ENCODE peak calls at places on chromosomes 7 and 10, in seven cellular contexts. O is IMR-90, I is mesenchymal stem cell, S is neuronal stem cell, A is mesendoderm, Y is H1, M is trophoblast cell. B is an unnamed sample.

GRCh38 chr10:25059990-25060389 is 43.6 kb downstream of the THNSL1 start:
- DNase-seq in O (peak), I (peak), S (no peak), A (peak), Y (no peak), M (peak), B (no peak)

GRCh38 chr10:34723746-34724145 is 91.3 kb downstream of the PARD3 start:
- DNase-seq in O (peak), I (peak), S (no peak), A (peak), Y (peak), M (no peak), B (no peak)

GRCh38 chr10:97714401-97715258 is 1.1 kb downstream of the MARVELD1 start:
- DNase-seq in O (peak), I (peak), S (no peak), A (peak), Y (peak), M (peak), B (peak)

GRCh38 chr10:3857318-3857717 is 72.3 kb upstream of the KLF6 start:
- DNase-seq in O (no peak), I (no peak), S (no peak), A (no peak), Y (no peak), M (no peak), B (no peak)

GRCh38 chr10:84291389-84291788 is 37.0 kb upstream of the CCSER2 start:
- DNase-seq in O (peak), I (peak), S (peak), A (peak), Y (no peak), M (no peak), B (peak)

GRCh38 chr10:103284170-103284569 is 7.2 kb downstream of the INA start:
- DNase-seq in O (no peak), I (peak), S (no peak), A (no peak), Y (no peak), M (peak), B (no peak)

GRCh38 chr7:32104766-32105165 is 34.6 kb upstream of the PDE1C start:
- DNase-seq in O (no peak), I (no peak), S (no peak), A (no peak), Y (no peak), M (no peak), B (no peak)

GRCh38 chr7:36594445-36594844 is 129.8 kb downstream of the AOAH start:
- DNase-seq in O (no peak), I (no peak), S (no peak), A (no peak), Y (no peak), M (no peak), B (no peak)

GRCh38 chr7:95191793-95192192 is 132.5 kb downstream of the PON1 start:
- DNase-seq in O (no peak), I (no peak), S (no peak), A (no peak), Y (no peak), M (no peak), B (no peak)

GRCh38 chr7:13879994-13880686 is 109.3 kb downstream of the ETV1 start:
- DNase-seq in O (peak), I (no peak), S (no peak), A (peak), Y (no peak), M (no peak), B (no peak)

GRCh38 chr10:88991161-88991899 is 732 bp downstream of the FAS start:
- DNase-seq in O (peak), I (peak), S (peak), A (peak), Y (peak), M (peak), B (peak)

GRCh38 chr10:35447693-35448407 is 111.5 kb downstream of the CCNY start:
- DNase-seq in O (peak), I (peak), S (no peak), A (peak), Y (no peak), M (peak), B (peak)

GRCh38 chr10:48551796-48552591 is 52.9 kb downstream of the ARHGAP22 start:
- DNase-seq in O (peak), I (peak), S (peak), A (peak), Y (peak), M (peak), B (peak)

GRCh38 chr10:30882281-30882680 is 149.4 kb downstream of the ZNF438 start:
- DNase-seq in O (peak), I (no peak), S (no peak), A (no peak), Y (no peak), M (no peak), B (no peak)

GRCh38 chr7:107152011-107152410 is 16.8 kb upstream of the HBP1 start:
- DNase-seq in O (peak), I (peak), S (no peak), A (no peak), Y (no peak), M (no peak), B (no peak)

GRCh38 chr7:26155531-26156375 is 3.8 kb downstream of the NFE2L3 start:
- DNase-seq in O (peak), I (peak), S (no peak), A (peak), Y (no peak), M (no peak), B (peak)

GRCh38 chr7:118311121-118311803 is 86.8 kb downstream of the ANKRD7 start:
- DNase-seq in O (no peak), I (peak), S (no peak), A (no peak), Y (no peak), M (no peak), B (no peak)

GRCh38 chr7:52831321-52831720 is 204.1 kb upstream of the POM121L12 start:
- DNase-seq in O (no peak), I (no peak), S (no peak), A (no peak), Y (no peak), M (no peak), B (no peak)

GRCh38 chr10:36236931-36237330 is 594.8 kb upstream of the FZD8 start:
- DNase-seq in O (no peak), I (no peak), S (no peak), A (no peak), Y (no peak), M (no peak), B (no peak)

GRCh38 chr7:38463277-38464224 is 167.6 kb downstream of the AMPH start:
- DNase-seq in O (peak), I (peak), S (no peak), A (no peak), Y (no peak), M (no peak), B (no peak)

GRCh38 chr10:59718246-59718645 is 8.6 kb upstream of the SLC16A9 start:
- DNase-seq in O (no peak), I (no peak), S (no peak), A (no peak), Y (no peak), M (no peak), B (no peak)

GRCh38 chr10:122894261-122894944 is 15.0 kb upstream of the FAM24B start:
- DNase-seq in O (no peak), I (no peak), S (no peak), A (no peak), Y (no peak), M (no peak), B (no peak)

GRCh38 chr10:94358480-94358879 is 4.3 kb downstream of the NOC3L start:
- DNase-seq in O (peak), I (peak), S (no peak), A (peak), Y (no peak), M (no peak), B (no peak)

GRCh38 chr10:88271736-88272135 is 311.4 kb downstream of the RNLS start:
- DNase-seq in O (peak), I (peak), S (no peak), A (no peak), Y (no peak), M (peak), B (no peak)

GRCh38 chr7:112341464-112341863 is 108.8 kb upstream of the IFRD1 start:
- DNase-seq in O (no peak), I (no peak), S (no peak), A (no peak), Y (no peak), M (no peak), B (no peak)
- H2BK5ac ChIP-seq in O (no peak), I (no peak), S (no peak), A (no peak), Y (no peak), M (no peak), B (no peak)

DNA sequence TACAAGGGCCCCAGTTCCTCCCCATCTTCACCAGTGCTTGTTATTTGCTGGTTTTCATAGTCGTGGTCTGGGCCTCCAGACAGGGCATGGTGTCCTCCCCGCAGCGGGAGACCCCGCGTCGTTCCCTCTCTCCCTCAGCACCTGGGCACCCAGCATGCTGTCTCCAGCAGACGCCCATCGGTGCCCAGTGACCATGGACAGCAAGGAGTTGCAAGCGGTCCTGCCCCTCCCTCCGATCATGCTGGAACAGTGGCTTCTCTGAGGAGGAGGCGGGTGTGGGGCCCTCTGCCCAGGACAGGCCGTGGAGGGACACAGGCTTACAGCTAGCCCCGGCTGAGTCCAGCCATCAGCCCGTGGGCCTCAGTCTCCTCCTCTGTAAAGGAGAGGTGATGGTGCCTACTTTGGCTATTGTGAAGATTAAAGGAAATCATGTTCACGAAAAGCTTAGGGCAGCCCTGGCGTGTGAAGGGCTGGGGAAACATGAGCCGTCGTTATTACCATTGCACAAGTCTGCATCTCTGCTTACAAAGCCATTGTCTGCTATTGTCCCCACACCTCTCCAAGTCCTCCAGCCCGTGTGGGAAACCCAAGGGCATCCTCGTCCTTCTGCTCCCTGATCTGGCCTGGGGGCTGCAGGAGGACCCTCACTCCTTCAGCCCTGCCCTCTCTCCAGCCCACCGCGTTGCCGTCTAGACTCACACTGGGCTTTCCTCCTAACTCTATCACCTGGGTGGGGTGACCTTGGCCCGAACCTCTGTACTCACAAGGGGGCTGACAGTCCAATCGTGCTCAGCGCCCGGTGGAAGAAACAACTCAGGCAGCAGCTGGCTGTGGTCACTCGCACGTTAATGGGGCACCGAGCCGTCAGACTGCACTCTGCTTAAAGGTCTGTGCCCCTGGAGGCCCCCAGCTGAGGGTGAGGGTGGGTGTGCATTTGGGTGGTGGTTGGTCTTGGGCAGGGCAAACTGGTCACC is 29.9 kb downstream of the EN2 start:
- DNase-seq in O (no peak), I (no peak), S (no peak), A (no peak), Y (no peak), M (no peak), B (no peak)
- H2AK5ac ChIP-seq in O (no peak), I (no peak), S (peak), A (no peak), Y (no peak), M (no peak), B (no peak)

GRCh38 chr7:137865764-137866163 is 19.0 kb upstream of the DGKI start:
- DNase-seq in O (no peak), I (no peak), S (no peak), A (no peak), Y (no peak), M (no peak), B (no peak)
- H2BK5ac ChIP-seq in O (no peak), I (no peak), S (no peak), A (no peak), Y (no peak), M (no peak), B (no peak)

DNA sequence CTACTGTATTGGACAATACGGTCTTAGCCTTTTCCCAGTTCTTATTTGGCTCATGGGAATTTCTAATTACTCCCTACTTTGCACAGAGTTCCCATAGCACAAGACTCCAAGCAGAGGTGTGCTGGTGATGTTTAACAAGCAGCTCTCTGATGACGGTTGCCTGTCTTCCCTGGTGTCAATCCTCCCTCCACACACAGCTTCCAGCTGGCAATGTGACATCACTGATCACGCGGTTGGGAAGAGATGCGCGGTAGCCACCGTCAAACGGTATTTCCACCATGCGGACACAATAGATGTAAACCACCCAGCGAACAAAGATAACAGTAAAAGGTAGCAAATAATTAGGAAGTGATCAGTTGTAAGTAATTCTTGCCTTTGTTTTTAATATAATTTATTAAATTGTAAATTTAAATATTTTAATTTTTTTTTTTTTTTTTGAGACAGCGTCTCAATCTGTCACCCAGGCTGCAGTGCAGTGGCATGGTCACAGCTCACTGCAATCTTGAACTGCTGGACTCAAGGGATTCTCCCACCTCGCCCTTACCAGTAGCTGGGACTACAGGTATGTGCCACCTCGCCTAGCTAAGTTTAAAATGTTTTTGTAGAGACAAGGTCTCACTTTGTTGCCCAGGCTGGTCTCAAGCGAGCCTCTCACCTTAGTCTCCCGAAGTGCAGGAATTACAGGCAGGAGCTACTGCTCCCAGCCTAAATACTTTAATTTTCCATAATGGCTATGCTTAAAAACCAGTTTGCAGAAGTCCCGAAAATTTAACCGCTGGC is 36.3 kb upstream of the IL15RA start:
- DNase-seq in O (no peak), I (no peak), S (no peak), A (no peak), Y (no peak), M (no peak), B (no peak)
- H2AK5ac ChIP-seq in O (no peak), I (no peak), S (no peak), A (no peak), Y (no peak), M (no peak), B (no peak)

DNA sequence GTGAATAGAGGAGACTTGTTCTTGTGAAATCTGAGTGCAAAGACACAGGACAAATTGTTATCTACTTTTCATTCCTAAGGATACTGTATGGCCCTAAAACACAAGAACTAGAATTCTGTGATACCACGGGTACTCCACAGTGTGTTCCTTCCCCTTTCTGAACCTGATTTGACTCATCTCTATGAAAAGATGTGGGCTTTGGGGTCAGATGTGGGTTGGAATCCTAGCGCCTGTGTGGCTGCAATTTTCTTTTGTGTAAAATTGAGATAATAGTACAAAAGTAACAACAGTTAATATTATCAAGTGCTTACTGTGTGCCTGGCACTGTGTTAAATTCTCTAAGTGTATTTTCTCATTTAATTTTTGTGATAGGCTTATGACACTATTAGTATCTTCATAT is 8.1 kb downstream of the SRGN start:
- DNase-seq in O (no peak), I (no peak), S (no peak), A (no peak), Y (no peak), M (no peak), B (no peak)
- H2BK5ac ChIP-seq in O (no peak), I (no peak), S (no peak), A (no peak), Y (no peak), M (no peak), B (no peak)

GRCh38 chr10:13340626-13341370 is 7.3 kb downstream of the SEPHS1 start:
- DNase-seq in O (no peak), I (no peak), S (no peak), A (no peak), Y (no peak), M (no peak), B (no peak)

GRCh38 chr10:13337128-13337826 is 10.8 kb downstream of the SEPHS1 start:
- DNase-seq in O (no peak), I (no peak), S (no peak), A (no peak), Y (no peak), M (no peak), B (no peak)

GRCh38 chr10:13337827-13338196 is 10.3 kb downstream of the SEPHS1 start:
- DNase-seq in O (no peak), I (no peak), S (no peak), A (no peak), Y (no peak), M (no peak), B (no peak)

GRCh38 chr10:13340068-13340467 is 8.0 kb downstream of the SEPHS1 start:
- DNase-seq in O (no peak), I (no peak), S (no peak), A (no peak), Y (no peak), M (no peak), B (no peak)

DNA sequence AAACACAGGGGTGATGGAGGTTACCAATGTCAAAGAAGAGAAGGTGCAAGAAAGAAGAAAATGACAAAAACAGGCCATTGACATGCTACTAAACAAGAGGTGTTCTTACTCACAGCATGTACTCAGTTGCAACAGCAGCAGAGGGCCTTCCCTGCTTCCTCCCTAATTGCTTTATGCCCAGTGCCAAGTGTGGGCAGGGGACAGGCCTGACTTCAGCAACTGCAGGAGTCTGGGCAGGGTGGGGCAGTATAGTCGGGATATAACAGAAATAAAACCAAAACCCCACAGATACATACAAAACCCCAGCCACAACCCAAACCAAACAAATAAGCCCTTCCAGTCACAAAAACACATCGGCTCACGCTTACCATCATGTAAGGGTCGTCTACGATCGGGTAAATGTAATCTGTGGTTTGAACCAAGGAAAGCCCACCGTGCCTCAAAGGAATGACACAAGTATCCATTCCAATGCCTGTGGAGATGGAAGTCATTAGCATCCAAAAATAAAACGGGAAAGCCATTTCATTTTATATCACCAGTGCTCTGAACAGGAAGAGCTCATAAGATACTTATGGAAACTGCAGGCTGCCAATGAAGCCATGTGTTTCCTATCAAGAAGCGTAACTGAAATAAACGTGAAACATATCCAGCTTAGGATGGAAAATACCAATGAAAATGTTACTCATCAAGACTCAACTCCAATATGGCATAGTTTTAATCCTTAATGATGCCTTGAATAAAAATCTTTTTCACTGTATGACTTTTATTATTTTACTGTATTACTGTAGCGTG is 9.6 kb downstream of the SEPHS1 start:
- DNase-seq in O (peak), I (no peak), S (no peak), A (no peak), Y (no peak), M (no peak), B (no peak)
- H2AK5ac ChIP-seq in O (no peak), I (no peak), S (no peak), A (no peak), Y (no peak), M (no peak), B (no peak)

GRCh38 chr10:18539335-18539734 is 112.1 kb downstream of the NSUN6 start:
- DNase-seq in O (no peak), I (no peak), S (no peak), A (no peak), Y (no peak), M (no peak), B (no peak)
- H2BK5ac ChIP-seq in O (no peak), I (no peak), S (no peak), A (no peak), Y (no peak), M (no peak), B (no peak)

GRCh38 chr7:30010022-30010421 is 16.5 kb downstream of the FKBP14 start:
- DNase-seq in O (no peak), I (no peak), S (no peak), A (no peak), Y (no peak), M (no peak), B (no peak)

GRCh38 chr7:30003098-30003497 is 13.5 kb upstream of the SCRN1 start:
- DNase-seq in O (no peak), I (no peak), S (no peak), A (peak), Y (no peak), M (peak), B (no peak)

GRCh38 chr7:30001953-30002352 is 12.4 kb upstream of the SCRN1 start:
- DNase-seq in O (no peak), I (no peak), S (no peak), A (no peak), Y (no peak), M (no peak), B (no peak)

DNA sequence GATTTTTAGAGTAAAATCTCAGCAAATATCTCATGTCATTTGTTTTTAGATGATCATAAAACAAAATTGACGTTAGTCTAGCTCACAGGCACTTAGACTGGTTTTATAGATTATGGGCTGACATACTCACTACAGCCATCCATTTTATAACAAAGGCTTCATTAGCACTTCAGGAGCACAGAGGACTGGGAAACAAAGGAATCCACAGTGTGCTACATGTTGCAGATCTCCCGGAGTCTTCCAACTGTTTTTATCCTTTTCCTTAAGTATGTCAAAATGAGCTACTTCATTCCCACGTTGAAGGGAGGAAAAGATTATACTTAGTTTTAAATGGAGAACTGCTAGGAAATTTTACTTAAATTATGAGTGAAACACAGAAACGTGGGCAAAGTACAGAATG is 15.9 kb upstream of the SCRN1 start:
- DNase-seq in O (no peak), I (no peak), S (no peak), A (no peak), Y (no peak), M (no peak), B (no peak)
- H2AK5ac ChIP-seq in O (no peak), I (no peak), S (no peak), A (no peak), Y (no peak), M (no peak), B (no peak)

GRCh38 chr7:152891837-152892236 is 132.3 kb downstream of the ACTR3B start:
- DNase-seq in O (no peak), I (no peak), S (no peak), A (no peak), Y (no peak), M (no peak), B (no peak)
- H2BK5ac ChIP-seq in O (no peak), I (no peak), S (no peak), A (no peak), Y (no peak), M (no peak), B (no peak)